ENCODE peak calls at places on chromosomes 4 and X, in six cellular contexts. Q, O, E, Y, T and H are unnamed samples.

GRCh38 chr4:73868206-73869129 is 725 bp upstream of the CXCL1 start:
- DNase-seq in T (no peak), Y (no peak), E (no peak), O (no peak), Q (no peak), H (no peak)

GRCh38 chrX:71098302-71098701 is 2.7 kb downstream of the FOXO4 start:
- DNase-seq in E (no peak), O (no peak), Q (peak; percentile 73), Y (peak; percentile 60), T (peak; percentile 55), H (peak; percentile 41)

GRCh38 chr4:184056877-184057276 is 151.8 kb downstream of the STOX2 start:
- DNase-seq in E (no peak), Y (no peak), Q (no peak), O (no peak), T (no peak), H (no peak)

GRCh38 chr4:27791640-27792039 is 931.0 kb downstream of the STIM2 start:
- DNase-seq in E (no peak), O (no peak), T (no peak), Q (no peak), Y (no peak), H (no peak)

GRCh38 chr4:11002961-11003360 is 318.4 kb upstream of the CLNK start:
- DNase-seq in T (no peak), O (no peak), Y (no peak), Q (no peak), E (no peak), H (no peak)

GRCh38 chr4:91471280-91471679 is 832.5 kb upstream of the GRID2 start:
- DNase-seq in O (no peak), T (no peak), E (peak; percentile 1), Y (no peak), Q (no peak), H (peak; percentile 5)

GRCh38 chr4:32499176-32499575 is 1779.0 kb downstream of the PCDH7 start:
- DNase-seq in Y (no peak), Q (no peak), O (peak; percentile 13), E (peak; percentile 96), T (no peak), H (no peak)

GRCh38 chr4:66376396-66376795 is 706.1 kb upstream of the EPHA5 start:
- DNase-seq in O (no peak), E (no peak), T (no peak), Y (no peak), Q (no peak), H (no peak)

GRCh38 chr4:22237155-22237751 is 278.6 kb downstream of the ADGRA3 start:
- DNase-seq in Q (no peak), E (no peak), T (no peak), Y (peak; percentile 68), O (no peak), H (no peak)

GRCh38 chrX:20019672-20020365 is 29.0 kb upstream of the BCLAF3 start:
- DNase-seq in O (no peak), T (no peak), E (no peak), Q (no peak), Y (no peak), H (no peak)

GRCh38 chr4:69800599-69800998 is 40.2 kb upstream of the SULT1B1 start:
- DNase-seq in T (no peak), Y (no peak), E (no peak), Q (no peak), O (no peak), H (no peak)

GRCh38 chr4:186204103-186204559 is 12.8 kb downstream of the CYP4V2 start:
- DNase-seq in Y (peak; percentile 66), T (no peak), E (no peak), Q (peak; percentile 69), O (no peak), H (no peak)

GRCh38 chr4:86033171-86033570 is 326.7 kb downstream of the MAPK10 start:
- DNase-seq in O (peak; percentile 99), E (no peak), Y (peak; percentile 33), Q (peak; percentile 22), T (peak; percentile 36), H (no peak)

GRCh38 chr4:129821073-129821472 is 725.1 kb downstream of the C4orf33 start:
- DNase-seq in Y (no peak), O (no peak), T (no peak), Q (no peak), E (no peak), H (no peak)

GRCh38 chr4:125313989-125314602 is 659 bp upstream of the FAT4 start:
- DNase-seq in O (no peak), E (no peak), T (no peak), Y (no peak), Q (no peak), H (no peak)

GRCh38 chr4:125315571-125316390 is 1.0 kb downstream of the FAT4 start:
- DNase-seq in O (no peak), Y (peak; percentile 31), Q (peak; percentile 58), T (peak; percentile 52), E (no peak), H (peak; percentile 61)

GRCh38 chr4:125316391-125316780 is 1.6 kb downstream of the FAT4 start:
- DNase-seq in Y (peak; percentile 41), T (peak; percentile 56), Q (peak; percentile 29), O (no peak), E (no peak), H (peak; percentile 49)

GRCh38 chr4:125313497-125313896 is 1.3 kb upstream of the FAT4 start:
- DNase-seq in O (peak; percentile 88), Q (peak; percentile 44), T (no peak), Y (no peak), E (peak; percentile 51), H (no peak)

GRCh38 chr4:125314676-125315570 is at the start of gene FAT4:
- DNase-seq in Q (peak; percentile 97), T (peak; percentile 95), E (peak; percentile 67), O (peak; percentile 95), Y (peak; percentile 86), H (peak; percentile 89)
- TF ChIP-seq CTCF in Q (no peak), T (no peak), E (peak; percentile 5), O (peak; percentile 7), Y (peak; percentile 41), H (peak; percentile 59)

GRCh38 chrX:72716766-72717165 is 2.7 kb upstream of the PHKA1 start:
- DNase-seq in T (no peak), Y (no peak), E (no peak), Q (no peak), O (no peak), H (no peak)

GRCh38 chrX:72715546-72715945 is 1.4 kb upstream of the PHKA1 start:
- DNase-seq in Y (no peak), E (no peak), O (no peak), T (no peak), Q (no peak), H (no peak)

GRCh38 chrX:72712094-72712755 is 1.9 kb downstream of the PHKA1 start:
- DNase-seq in Q (no peak), Y (no peak), T (no peak), E (no peak), O (no peak), H (no peak)

GRCh38 chrX:72713130-72713529 is 976 bp downstream of the PHKA1 start:
- DNase-seq in Q (no peak), E (no peak), Y (no peak), O (no peak), T (no peak), H (no peak)

DNA sequence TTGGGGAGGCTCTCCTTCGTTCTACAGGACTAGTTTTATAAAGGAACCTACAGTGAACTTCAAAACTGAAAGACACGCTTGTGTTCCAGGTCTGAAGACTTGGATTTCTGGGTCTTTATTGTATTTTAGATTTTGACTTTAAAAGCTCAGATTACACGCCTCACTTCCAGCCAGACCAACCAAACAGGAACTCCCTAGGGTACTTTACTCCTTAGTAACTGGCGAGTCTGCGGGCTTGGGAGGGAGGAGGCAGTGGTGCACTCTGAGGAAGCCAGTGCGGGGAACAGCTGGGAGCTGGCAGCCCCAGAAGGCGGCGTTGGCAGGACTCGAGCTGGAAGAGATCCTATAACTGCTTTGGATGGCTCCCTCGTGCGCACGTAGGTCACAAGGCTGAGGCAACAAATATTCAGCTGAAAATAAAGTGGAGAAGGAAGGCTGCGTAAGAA is 388 bp upstream of the PHKA1 start:
- DNase-seq in Y (peak; percentile 68), T (peak; percentile 56), O (peak; percentile 37), Q (peak; percentile 72), E (peak; percentile 10), H (peak; percentile 52)
- H3K4me3 ChIP-seq in Y (peak overlapping the region; percentile 51), T (peak overlapping the region; percentile 35), O (peak overlapping the region; percentile 42), Q (peak overlapping the region; percentile 33), E (peak overlapping the region; percentile 47), H (peak overlapping the region; percentile 62)

GRCh38 chr4:123822353-123822752 is 425.8 kb downstream of the SPRY1 start:
- DNase-seq in Q (no peak), Y (no peak), O (no peak), T (no peak), E (no peak), H (no peak)

GRCh38 chr4:123825596-123826291 is 429.1 kb downstream of the SPRY1 start:
- DNase-seq in E (no peak), Q (no peak), O (no peak), Y (no peak), T (no peak), H (no peak)

GRCh38 chr4:123824524-123824923 is 427.9 kb downstream of the SPRY1 start:
- DNase-seq in Y (no peak), Q (no peak), T (no peak), O (no peak), E (no peak), H (no peak)

GRCh38 chr4:123821861-123822260 is 425.3 kb downstream of the SPRY1 start:
- DNase-seq in T (no peak), O (no peak), E (no peak), Y (no peak), Q (no peak), H (no peak)

DNA sequence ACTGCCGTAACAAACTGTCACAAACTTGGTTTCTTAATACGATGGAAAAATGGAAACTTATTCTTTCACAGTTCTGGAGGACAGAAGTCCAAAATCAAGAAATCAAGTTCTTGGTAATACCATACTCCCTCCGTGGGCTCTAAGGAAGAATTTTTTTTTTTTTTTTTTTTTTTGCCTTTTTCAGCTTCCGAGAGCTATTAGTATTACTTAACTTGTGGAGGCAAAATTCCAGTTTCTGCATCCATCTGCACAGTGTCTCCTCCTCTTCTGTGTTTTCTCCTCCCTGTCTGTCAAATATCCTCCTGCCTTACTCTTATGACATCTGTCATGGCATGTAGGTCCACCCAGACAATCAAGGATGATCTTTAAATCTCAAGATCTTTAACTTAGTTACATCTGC is 426.6 kb downstream of the SPRY1 start:
- DNase-seq in Q (no peak), T (no peak), E (no peak), Y (no peak), O (no peak), H (no peak)
- TF ChIP-seq CTCF in Q (no peak), T (no peak), E (no peak), Y (no peak), O (no peak), H (no peak)

DNA sequence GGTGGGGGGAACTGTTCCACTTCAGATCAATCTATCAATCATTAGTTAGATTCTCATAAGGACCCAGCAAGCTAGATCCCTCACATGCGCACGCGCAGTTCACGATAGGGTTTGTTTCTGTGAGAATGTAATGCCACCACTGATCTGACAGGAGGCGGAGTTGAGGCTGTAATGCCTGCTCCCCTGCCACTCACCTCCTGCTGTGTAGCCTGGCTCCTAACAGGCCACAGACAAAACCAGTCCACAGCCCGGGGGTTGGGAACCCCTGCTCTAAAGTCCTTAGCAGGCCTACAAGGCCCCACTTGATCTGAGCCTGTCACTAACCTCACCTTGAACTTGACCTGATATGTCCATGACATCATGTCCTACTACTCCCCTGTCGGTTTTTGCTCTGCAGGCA is 30.3 kb downstream of the ARL9 start:
- DNase-seq in T (no peak), E (no peak), Y (no peak), Q (no peak), O (no peak), H (no peak)
- H3K4me3 ChIP-seq in T (no peak overlapping the region), E (no peak overlapping the region), Y (no peak overlapping the region), Q (no peak overlapping the region), O (no peak overlapping the region), H (no peak overlapping the region)